ENCODE peak calls at places on chromosomes 3 and 15, in ten cellular contexts. One of them, this sample, is unnamed.

GRCh38 chr15:78212546-78213424 is 21.6 kb downstream of the ACSBG1 start:
- DNase-seq in cardiac fibroblast: peak
- DNase-seq in T follicular helper cell: no peak
- DNase-seq in activated CD8-positive, alpha-beta memory T cell treated with anti-CD3 and anti-CD28 coated beads for 48 hours: no peak
- DNase-seq in NCI-H69: peak
- DNase-seq in foreskin fibroblast: peak
- DNase-seq in PC-3: peak
- DNase-seq in activated T-cell treated with anti-CD3 and anti-CD28 coated beads, Interleukin-2, amount 50 U/mL, for 72 hours: no peak
- DNase-seq in breast epithelium: no peak
- DNase-seq in heart right ventricle: peak
- DNase-seq in this sample: peak

GRCh38 chr3:53226841-53227407 is 28.9 kb downstream of the TKT start:
- DNase-seq in foreskin fibroblast: no peak
- DNase-seq in activated CD8-positive, alpha-beta memory T cell treated with anti-CD3 and anti-CD28 coated beads for 48 hours: no peak
- DNase-seq in PC-3: no peak
- DNase-seq in cardiac fibroblast: no peak
- DNase-seq in T follicular helper cell: no peak
- DNase-seq in breast epithelium: no peak
- DNase-seq in activated T-cell treated with anti-CD3 and anti-CD28 coated beads, Interleukin-2, amount 50 U/mL, for 72 hours: no peak
- DNase-seq in NCI-H69: no peak
- DNase-seq in heart right ventricle: no peak
- DNase-seq in this sample: no peak

GRCh38 chr15:52523646-52524045 is 5.0 kb downstream of the MYO5A start:
- DNase-seq in activated CD8-positive, alpha-beta memory T cell treated with anti-CD3 and anti-CD28 coated beads for 48 hours: no peak
- DNase-seq in cardiac fibroblast: no peak
- DNase-seq in foreskin fibroblast: no peak
- DNase-seq in activated T-cell treated with anti-CD3 and anti-CD28 coated beads, Interleukin-2, amount 50 U/mL, for 72 hours: no peak
- DNase-seq in PC-3: no peak
- DNase-seq in T follicular helper cell: no peak
- DNase-seq in breast epithelium: no peak
- DNase-seq in NCI-H69: no peak
- DNase-seq in heart right ventricle: no peak
- DNase-seq in this sample: no peak

GRCh38 chr3:64450396-64450956 is 225.2 kb upstream of the PRICKLE2 start:
- DNase-seq in breast epithelium: no peak
- DNase-seq in T follicular helper cell: no peak
- DNase-seq in activated CD8-positive, alpha-beta memory T cell treated with anti-CD3 and anti-CD28 coated beads for 48 hours: no peak
- DNase-seq in heart right ventricle: no peak
- DNase-seq in activated T-cell treated with anti-CD3 and anti-CD28 coated beads, Interleukin-2, amount 50 U/mL, for 72 hours: no peak
- DNase-seq in NCI-H69: no peak
- DNase-seq in cardiac fibroblast: no peak
- DNase-seq in foreskin fibroblast: no peak
- DNase-seq in PC-3: no peak
- DNase-seq in this sample: no peak

GRCh38 chr3:194738254-194739093 is 52.8 kb downstream of the FAM43A start:
- DNase-seq in foreskin fibroblast: peak
- DNase-seq in activated CD8-positive, alpha-beta memory T cell treated with anti-CD3 and anti-CD28 coated beads for 48 hours: no peak
- DNase-seq in PC-3: peak
- DNase-seq in activated T-cell treated with anti-CD3 and anti-CD28 coated beads, Interleukin-2, amount 50 U/mL, for 72 hours: no peak
- DNase-seq in NCI-H69: peak
- DNase-seq in heart right ventricle: peak
- DNase-seq in breast epithelium: peak
- DNase-seq in cardiac fibroblast: peak
- DNase-seq in T follicular helper cell: no peak
- DNase-seq in this sample: peak

GRCh38 chr3:124774305-124774673 is 44.0 kb downstream of the UMPS start:
- DNase-seq in breast epithelium: peak
- DNase-seq in heart right ventricle: peak
- DNase-seq in cardiac fibroblast: peak
- DNase-seq in activated T-cell treated with anti-CD3 and anti-CD28 coated beads, Interleukin-2, amount 50 U/mL, for 72 hours: no peak
- DNase-seq in NCI-H69: no peak
- DNase-seq in activated CD8-positive, alpha-beta memory T cell treated with anti-CD3 and anti-CD28 coated beads for 48 hours: no peak
- DNase-seq in foreskin fibroblast: peak
- DNase-seq in T follicular helper cell: no peak
- DNase-seq in PC-3: peak
- DNase-seq in this sample: peak

GRCh38 chr3:42772670-42773408 is at the start of gene CCDC13:
- DNase-seq in foreskin fibroblast: peak
- DNase-seq in breast epithelium: peak
- DNase-seq in cardiac fibroblast: peak
- DNase-seq in T follicular helper cell: peak
- DNase-seq in activated CD8-positive, alpha-beta memory T cell treated with anti-CD3 and anti-CD28 coated beads for 48 hours: peak
- DNase-seq in PC-3: no peak
- DNase-seq in activated T-cell treated with anti-CD3 and anti-CD28 coated beads, Interleukin-2, amount 50 U/mL, for 72 hours: peak
- DNase-seq in NCI-H69: peak
- DNase-seq in heart right ventricle: peak
- DNase-seq in this sample: peak

GRCh38 chr3:70988111-70988510 is 595.4 kb downstream of the FOXP1 start:
- DNase-seq in foreskin fibroblast: no peak
- DNase-seq in cardiac fibroblast: no peak
- DNase-seq in T follicular helper cell: no peak
- DNase-seq in breast epithelium: no peak
- DNase-seq in activated T-cell treated with anti-CD3 and anti-CD28 coated beads, Interleukin-2, amount 50 U/mL, for 72 hours: no peak
- DNase-seq in activated CD8-positive, alpha-beta memory T cell treated with anti-CD3 and anti-CD28 coated beads for 48 hours: no peak
- DNase-seq in PC-3: no peak
- DNase-seq in NCI-H69: no peak
- DNase-seq in heart right ventricle: no peak
- DNase-seq in this sample: no peak

GRCh38 chr3:82038536-82038935 is 277.1 kb upstream of the GBE1 start:
- DNase-seq in activated CD8-positive, alpha-beta memory T cell treated with anti-CD3 and anti-CD28 coated beads for 48 hours: no peak
- DNase-seq in breast epithelium: no peak
- DNase-seq in activated T-cell treated with anti-CD3 and anti-CD28 coated beads, Interleukin-2, amount 50 U/mL, for 72 hours: no peak
- DNase-seq in foreskin fibroblast: no peak
- DNase-seq in cardiac fibroblast: no peak
- DNase-seq in NCI-H69: peak
- DNase-seq in T follicular helper cell: no peak
- DNase-seq in PC-3: no peak
- DNase-seq in heart right ventricle: no peak
- DNase-seq in this sample: peak

GRCh38 chr3:182450942-182451607 is 342.2 kb upstream of the ATP11B start:
- DNase-seq in breast epithelium: no peak
- DNase-seq in cardiac fibroblast: no peak
- DNase-seq in heart right ventricle: no peak
- DNase-seq in activated CD8-positive, alpha-beta memory T cell treated with anti-CD3 and anti-CD28 coated beads for 48 hours: no peak
- DNase-seq in NCI-H69: peak
- DNase-seq in PC-3: no peak
- DNase-seq in T follicular helper cell: no peak
- DNase-seq in foreskin fibroblast: no peak
- DNase-seq in activated T-cell treated with anti-CD3 and anti-CD28 coated beads, Interleukin-2, amount 50 U/mL, for 72 hours: no peak
- DNase-seq in this sample: no peak

GRCh38 chr3:65406470-65406869 is 632.2 kb downstream of the MAGI1 start:
- DNase-seq in activated T-cell treated with anti-CD3 and anti-CD28 coated beads, Interleukin-2, amount 50 U/mL, for 72 hours: no peak
- DNase-seq in NCI-H69: no peak
- DNase-seq in foreskin fibroblast: peak
- DNase-seq in heart right ventricle: no peak
- DNase-seq in T follicular helper cell: no peak
- DNase-seq in breast epithelium: no peak
- DNase-seq in PC-3: peak
- DNase-seq in activated CD8-positive, alpha-beta memory T cell treated with anti-CD3 and anti-CD28 coated beads for 48 hours: no peak
- DNase-seq in cardiac fibroblast: peak
- DNase-seq in this sample: no peak

GRCh38 chr15:39251413-39252197 is 329.3 kb upstream of the THBS1 start:
- DNase-seq in T follicular helper cell: no peak
- DNase-seq in activated CD8-positive, alpha-beta memory T cell treated with anti-CD3 and anti-CD28 coated beads for 48 hours: no peak
- DNase-seq in PC-3: no peak
- DNase-seq in cardiac fibroblast: peak
- DNase-seq in heart right ventricle: no peak
- DNase-seq in breast epithelium: no peak
- DNase-seq in activated T-cell treated with anti-CD3 and anti-CD28 coated beads, Interleukin-2, amount 50 U/mL, for 72 hours: peak
- DNase-seq in foreskin fibroblast: peak
- DNase-seq in NCI-H69: no peak
- DNase-seq in this sample: peak

GRCh38 chr3:171277456-171278406 is 182.5 kb downstream of the TNIK start:
- DNase-seq in PC-3: no peak
- DNase-seq in T follicular helper cell: no peak
- DNase-seq in activated CD8-positive, alpha-beta memory T cell treated with anti-CD3 and anti-CD28 coated beads for 48 hours: no peak
- DNase-seq in heart right ventricle: no peak
- DNase-seq in activated T-cell treated with anti-CD3 and anti-CD28 coated beads, Interleukin-2, amount 50 U/mL, for 72 hours: no peak
- DNase-seq in NCI-H69: no peak
- DNase-seq in cardiac fibroblast: peak
- DNase-seq in foreskin fibroblast: no peak
- DNase-seq in breast epithelium: no peak
- DNase-seq in this sample: no peak

This sample was measured in lung microvascular endothelial cell.